ENCODE peak calls at places on chromosomes 2 and 18, in nine cellular contexts. E, T, R, Z, H, S, B, W and U are unnamed samples.
A peak's percentile ranks its signal among the peaks of the same experiment; 100 is the strongest.

GRCh38 chr2:223109341-223109740 is 57.4 kb downstream of the KCNE4 start:
- DNase-seq in E (no peak), T (peak; percentile 25), R (no peak), Z (no peak), H (no peak), S (no peak), B (no peak), W (no peak), U (no peak)

GRCh38 chr2:239891692-239892091 is 133.4 kb downstream of the NDUFA10 start:
- DNase-seq in E (no peak), T (no peak), R (no peak), Z (no peak), H (no peak), S (no peak), B (no peak), W (no peak), U (no peak)

GRCh38 chr2:158191076-158191566 is 89.4 kb downstream of the UPP2 start:
- DNase-seq in E (no peak), T (no peak), R (no peak), Z (no peak), H (no peak), S (no peak), B (peak; percentile 62), W (no peak), U (no peak)

GRCh38 chr2:36562973-36563532 is 34.9 kb downstream of the FEZ2 start:
- DNase-seq in E (no peak), T (peak; percentile 77), R (no peak), Z (no peak), H (no peak), S (peak; percentile 71), B (no peak), W (no peak), U (no peak)

GRCh38 chr18:37805773-37806380 is 240.3 kb upstream of the CELF4 start:
- DNase-seq in E (no peak), T (no peak), R (no peak), Z (peak; percentile 53), H (no peak), S (no peak), B (no peak), W (no peak), U (no peak)

GRCh38 chr18:49652841-49653240 is 91.0 kb downstream of the LIPG start:
- DNase-seq in E (no peak), T (no peak), R (no peak), Z (no peak), H (no peak), S (peak; percentile 40), B (no peak), W (no peak), U (no peak)

GRCh38 chr18:76519156-76519549 is 24.1 kb upstream of the ZNF516 start:
- DNase-seq in E (no peak), T (peak; percentile 41), R (no peak), Z (no peak), H (no peak), S (peak; percentile 61), B (no peak), W (no peak), U (no peak)

GRCh38 chr2:208359632-208359986 is 47.0 kb upstream of the PTH2R start:
- DNase-seq in E (no peak), T (no peak), R (no peak), Z (no peak), H (no peak), S (no peak), B (no peak), W (peak; percentile 88), U (no peak)

GRCh38 chr18:76979111-76979751 is 153.4 kb downstream of the MBP start:
- DNase-seq in E (no peak), T (no peak), R (no peak), Z (peak; percentile 59), H (no peak), S (no peak), B (no peak), W (no peak), U (no peak)

GRCh38 chr2:174007010-174007409 is 41.8 kb upstream of the SP3 start:
- DNase-seq in E (no peak), T (no peak), R (no peak), Z (no peak), H (no peak), S (no peak), B (no peak), W (no peak), U (no peak)

GRCh38 chr2:47118581-47118980 is 36.5 kb downstream of the STPG4 start:
- DNase-seq in E (no peak), T (no peak), R (no peak), Z (no peak), H (no peak), S (no peak), B (no peak), W (no peak), U (no peak)

GRCh38 chr2:189913851-189914250 is 129.6 kb downstream of the PMS1 start:
- DNase-seq in E (no peak), T (no peak), R (no peak), Z (no peak), H (no peak), S (no peak), B (no peak), W (no peak), U (no peak)

DNA sequence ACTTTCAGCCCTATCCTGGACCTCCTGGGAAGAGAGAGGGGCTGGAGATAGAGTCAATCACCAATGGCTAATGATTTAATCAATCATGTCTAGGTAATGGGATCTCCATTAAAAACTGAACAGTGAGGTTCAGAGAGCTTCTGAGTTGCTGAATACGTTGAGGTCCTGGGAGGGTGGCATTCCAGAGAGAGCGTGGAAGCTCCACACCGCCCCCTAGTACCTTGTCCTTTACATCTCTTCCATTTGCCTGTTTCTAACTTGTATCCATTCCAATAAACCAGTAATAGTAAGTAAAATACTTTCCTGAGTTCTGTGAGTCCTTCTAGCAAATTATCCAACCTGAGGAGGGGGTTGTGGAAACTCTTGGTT is 101.7 kb downstream of the B3GNT2 start:
- DNase-seq in E (no peak), T (peak; percentile 37), R (no peak), Z (no peak), H (no peak), S (peak; percentile 43), B (no peak), W (peak; percentile 59), U (no peak)
- TF ChIP-seq CTCF in E (no peak), T (peak; percentile 40), R (no peak), Z (peak; percentile 27), H (no peak), S (peak; percentile 33), B (peak; percentile 41), W (peak; percentile 78), U (no peak)

DNA sequence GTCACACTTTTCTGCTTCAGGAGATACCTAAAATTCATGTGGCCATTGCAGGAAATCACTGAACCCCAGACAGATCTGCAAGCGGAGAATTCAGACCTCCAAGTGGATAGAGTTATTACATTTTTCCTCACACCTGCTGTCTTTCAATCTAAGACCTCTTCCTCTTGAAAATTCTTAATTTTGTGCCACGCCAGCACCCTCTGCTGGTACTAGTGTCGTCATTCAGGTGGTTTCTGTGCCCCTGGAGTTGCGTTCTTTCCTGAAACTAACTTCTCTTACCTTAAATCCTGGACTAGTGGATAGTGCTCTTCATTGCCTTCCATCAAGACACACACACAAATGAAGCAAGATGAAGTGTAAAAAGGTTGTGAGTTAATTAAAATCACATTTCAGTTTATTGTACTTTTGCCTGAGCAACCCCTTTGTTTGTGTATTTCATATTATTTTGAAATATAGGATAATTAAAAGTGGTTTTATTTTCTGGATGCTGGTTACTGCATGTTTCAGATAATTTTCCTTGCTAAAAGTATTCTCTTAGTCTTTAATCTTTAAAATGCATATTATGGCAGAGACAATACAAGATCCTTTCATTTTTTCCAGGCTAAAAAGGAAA is 1.6 kb upstream of the DNER start:
- DNase-seq in E (no peak), T (peak; percentile 27), R (no peak), Z (no peak), H (no peak), S (peak; percentile 23), B (no peak), W (peak; percentile 55), U (no peak)
- TF ChIP-seq CTCF in E (peak; percentile 58), T (peak; percentile 46), R (no peak), Z (peak; percentile 66), H (no peak), S (peak; percentile 47), B (peak; percentile 71), W (peak; percentile 78), U (no peak)

GRCh38 chr2:202108345-202108744 is 35.3 kb downstream of the KIAA2012 start:
- DNase-seq in E (no peak), T (no peak), R (no peak), Z (no peak), H (no peak), S (no peak), B (no peak), W (no peak), U (no peak)

GRCh38 chr2:202109139-202109736 is 36.2 kb downstream of the KIAA2012 start:
- DNase-seq in E (no peak), T (no peak), R (no peak), Z (no peak), H (no peak), S (no peak), B (no peak), W (no peak), U (no peak)

GRCh38 chr2:202112041-202112440 is 39.0 kb downstream of the KIAA2012 start:
- DNase-seq in E (no peak), T (no peak), R (no peak), Z (no peak), H (no peak), S (no peak), B (no peak), W (no peak), U (no peak)

GRCh38 chr2:202113571-202114142 is 40.6 kb downstream of the KIAA2012 start:
- DNase-seq in E (no peak), T (peak; percentile 86), R (no peak), Z (no peak), H (no peak), S (no peak), B (no peak), W (no peak), U (no peak)

GRCh38 chr2:202109737-202110184 is 36.7 kb downstream of the KIAA2012 start:
- DNase-seq in E (no peak), T (peak; percentile 88), R (peak; percentile 32), Z (no peak), H (peak; percentile 22), S (peak; percentile 55), B (no peak), W (peak; percentile 51), U (peak; percentile 15)
- TF ChIP-seq CTCF in E (no peak), T (no peak), R (no peak), Z (no peak), H (no peak), S (no peak), B (no peak), W (peak; percentile 45), U (no peak)

GRCh38 chr18:33918571-33918970 is 306.1 kb downstream of the NOL4 start:
- DNase-seq in E (no peak), T (no peak), R (no peak), Z (no peak), H (no peak), S (no peak), B (no peak), W (no peak), U (no peak)

GRCh38 chr18:33914399-33914798 is 310.3 kb downstream of the NOL4 start:
- DNase-seq in E (no peak), T (peak; percentile 74), R (no peak), Z (no peak), H (no peak), S (no peak), B (peak; percentile 9), W (no peak), U (no peak)

DNA sequence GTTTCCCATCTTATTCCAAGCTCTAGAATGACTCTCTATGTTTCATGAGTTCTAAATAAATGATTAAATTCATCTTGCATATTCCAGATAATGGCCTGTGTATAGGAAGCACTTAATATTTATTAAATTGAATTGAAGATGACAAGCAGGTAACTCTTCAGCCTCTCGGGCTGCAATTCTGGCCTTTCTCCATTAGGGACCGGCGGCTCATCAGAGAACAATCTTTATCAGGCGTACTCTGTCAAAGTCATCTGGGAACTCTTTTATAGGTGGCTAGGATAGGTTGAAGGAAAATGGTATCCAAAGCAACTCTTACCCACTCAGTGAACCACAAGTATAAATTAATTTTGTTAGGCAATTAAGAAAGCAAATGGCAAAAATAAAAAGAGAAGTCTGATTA is 308.5 kb downstream of the NOL4 start:
- DNase-seq in E (no peak), T (no peak), R (no peak), Z (no peak), H (no peak), S (no peak), B (no peak), W (peak; percentile 31), U (no peak)
- TF ChIP-seq CTCF in E (no peak), T (no peak), R (no peak), Z (peak; percentile 31), H (no peak), S (no peak), B (no peak), W (peak; percentile 57), U (no peak)